ENCODE peak calls at places on chromosomes 1 and 21, in seven cellular contexts. L is fibroblast of lung, G is right lobe of liver, F is foreskin keratinocyte, J is tibial nerve, Y is GM12865, W is nephron progenitor cell. Q is an unnamed sample.

GRCh38 chr21:40166291-40166843 is 299.1 kb downstream of the PCP4 start:
- DNase-seq in G (no peak), L (peak), J (no peak), Y (no peak), W (no peak), F (no peak), Q (no peak)

GRCh38 chr1:206706298-206706791 is 21.6 kb downstream of the MAPKAPK2 start:
- DNase-seq in G (no peak), J (no peak), F (no peak), Y (no peak), L (peak), W (no peak), Q (no peak)

GRCh38 chr21:15439726-15440125 is 290.1 kb upstream of the USP25 start:
- DNase-seq in F (no peak), J (no peak), L (no peak), Y (no peak), G (no peak), W (no peak), Q (no peak)

GRCh38 chr1:6591222-6591621 is 11.4 kb downstream of the ZBTB48 start:
- DNase-seq in W (no peak), Y (no peak), J (no peak), F (no peak), L (no peak), G (no peak), Q (no peak)

GRCh38 chr1:183600136-183600535 is 9.9 kb upstream of the NCF2 start:
- DNase-seq in F (peak), W (no peak), G (no peak), Y (peak), L (peak), J (peak), Q (no peak)

GRCh38 chr1:40153073-40153770 is 8.0 kb upstream of the RLF start:
- DNase-seq in F (no peak), L (peak), G (no peak), J (peak), W (no peak), Y (peak), Q (no peak)

GRCh38 chr1:220956861-220957605 is 77.8 kb downstream of the HLX start:
- DNase-seq in F (peak), Y (no peak), J (no peak), L (peak), W (no peak), G (no peak), Q (no peak)

GRCh38 chr1:156492591-156493080 is 7.9 kb downstream of the MEF2D start:
- DNase-seq in J (no peak), Y (peak), F (no peak), L (no peak), W (no peak), G (no peak), Q (no peak)

GRCh38 chr1:230867903-230868735 is at the start of gene C1orf198:
- DNase-seq in G (peak), Y (peak), L (no peak), F (peak), J (peak), W (peak), Q (peak)

GRCh38 chr1:21861602-21862429 is 49.8 kb downstream of the LDLRAD2 start:
- DNase-seq in F (peak), Y (no peak), L (peak), W (no peak), J (no peak), G (no peak), Q (no peak)

GRCh38 chr1:172607145-172607544 is 51.8 kb upstream of the FASLG start:
- DNase-seq in F (no peak), Y (peak), L (peak), G (no peak), J (no peak), W (no peak), Q (no peak)

GRCh38 chr1:168225476-168226190 is at the start of gene SFT2D2:
- DNase-seq in W (peak), F (peak), G (peak), Y (peak), L (peak), J (peak), Q (peak)

GRCh38 chr1:209707308-209707707 is 2.7 kb downstream of the HSD11B1 start:
- DNase-seq in F (peak), Y (no peak), G (no peak), J (no peak), L (no peak), W (no peak), Q (no peak)

DNA sequence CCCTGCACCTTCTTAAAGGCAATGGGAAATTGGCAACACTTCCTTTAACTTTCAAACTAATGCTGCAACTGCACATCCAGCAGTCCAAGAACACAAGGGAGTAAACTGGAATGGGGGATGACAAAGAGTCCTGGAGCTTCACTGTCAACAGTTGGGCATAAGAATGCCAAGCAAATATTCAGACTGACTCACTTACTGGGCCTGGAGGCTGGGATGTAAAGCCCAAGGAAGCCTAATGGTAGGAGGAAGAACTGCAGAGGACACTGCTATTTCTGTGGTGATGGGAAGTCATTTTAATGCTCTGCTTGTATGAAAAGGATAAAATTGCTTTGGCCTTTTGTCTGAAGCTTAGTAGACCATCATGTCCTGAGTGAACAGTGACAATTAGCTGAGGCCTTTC is 15.7 kb upstream of the DMRTA2 start:
- DNase-seq in L (no peak), F (no peak), J (no peak), W (no peak), Y (no peak), G (no peak), Q (no peak)
- TF ChIP-seq CTCF in L (no peak), F (peak), J (no peak), W (no peak), Y (peak), G (no peak), Q (no peak)

GRCh38 chr1:164770149-164770529 is 211.2 kb downstream of the PBX1 start:
- DNase-seq in F (no peak), W (no peak), Y (no peak), J (no peak), G (no peak), L (no peak), Q (no peak)
- TF ChIP-seq CTCF in F (no peak), W (no peak), Y (no peak), J (no peak), G (no peak), L (no peak), Q (no peak)

DNA sequence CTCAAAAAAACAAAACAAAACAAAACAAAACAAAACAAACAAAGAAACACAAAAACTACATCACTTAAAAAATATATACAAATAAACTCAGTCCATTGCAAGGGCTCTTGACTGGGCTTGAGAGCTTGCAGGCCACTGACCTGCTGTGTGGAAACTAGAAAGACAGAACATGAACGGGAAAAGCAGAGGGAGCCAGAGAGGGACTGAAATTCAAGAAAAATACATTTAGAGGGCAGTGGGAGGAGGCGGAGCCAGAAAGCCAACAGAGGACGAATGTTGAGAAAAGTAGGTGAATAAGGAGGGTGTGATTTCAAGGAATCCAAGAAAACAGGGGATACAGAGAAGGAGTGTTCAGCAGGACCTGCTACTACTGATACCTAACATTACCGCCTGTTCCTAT is 41.4 kb upstream of the PLA2G2C start:
- DNase-seq in Y (no peak), W (no peak), F (no peak), L (no peak), J (no peak), G (no peak), Q (no peak)
- TF ChIP-seq CTCF in Y (no peak), W (no peak), F (no peak), L (no peak), J (no peak), G (no peak), Q (no peak)

DNA sequence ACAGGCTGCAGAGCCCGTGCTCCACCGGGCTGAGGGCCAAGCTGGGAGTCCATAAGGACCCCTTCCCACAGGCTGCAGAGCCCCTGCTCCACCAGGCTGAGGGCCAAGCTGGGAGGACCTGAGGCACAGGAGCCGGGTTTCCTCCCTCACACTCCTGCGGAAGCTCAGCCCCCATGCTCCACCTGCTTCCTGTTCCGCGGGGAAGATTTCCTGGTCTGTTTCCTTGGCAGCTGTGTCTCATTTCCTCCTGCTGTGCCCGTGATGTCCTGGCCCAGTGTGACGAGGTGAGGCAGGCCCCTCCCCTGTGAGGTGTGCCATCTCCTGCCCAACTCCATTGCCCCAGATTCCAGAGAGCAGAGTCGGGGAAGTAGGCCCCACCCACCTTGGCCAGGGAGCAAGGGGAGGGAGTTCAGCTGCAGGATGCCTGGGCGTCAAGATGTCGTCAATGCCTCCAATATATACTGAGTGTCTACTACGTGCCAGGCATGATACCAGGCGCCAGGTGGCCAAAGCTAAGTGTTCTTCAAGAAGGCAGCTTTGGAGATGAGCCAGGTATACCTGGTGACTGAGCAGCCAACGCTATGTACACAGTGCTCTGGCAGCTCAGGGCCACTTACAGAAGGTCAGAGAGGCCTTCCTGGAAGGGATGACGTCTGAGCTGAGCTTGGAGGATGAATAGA is 58.8 kb downstream of the NAV1 start:
- DNase-seq in F (no peak), G (no peak), W (no peak), Y (no peak), J (no peak), L (no peak), Q (peak)
- TF ChIP-seq CTCF in F (no peak), G (no peak), W (no peak), Y (no peak), J (no peak), L (no peak), Q (no peak)

GRCh38 chr1:234978397-234979291 is 150.0 kb downstream of the TOMM20 start:
- DNase-seq in Y (peak), W (no peak), J (peak), F (peak), G (peak), L (peak), Q (no peak)
- TF ChIP-seq CTCF in Y (no peak), W (no peak), J (no peak), F (no peak), G (peak), L (no peak), Q (no peak)

DNA sequence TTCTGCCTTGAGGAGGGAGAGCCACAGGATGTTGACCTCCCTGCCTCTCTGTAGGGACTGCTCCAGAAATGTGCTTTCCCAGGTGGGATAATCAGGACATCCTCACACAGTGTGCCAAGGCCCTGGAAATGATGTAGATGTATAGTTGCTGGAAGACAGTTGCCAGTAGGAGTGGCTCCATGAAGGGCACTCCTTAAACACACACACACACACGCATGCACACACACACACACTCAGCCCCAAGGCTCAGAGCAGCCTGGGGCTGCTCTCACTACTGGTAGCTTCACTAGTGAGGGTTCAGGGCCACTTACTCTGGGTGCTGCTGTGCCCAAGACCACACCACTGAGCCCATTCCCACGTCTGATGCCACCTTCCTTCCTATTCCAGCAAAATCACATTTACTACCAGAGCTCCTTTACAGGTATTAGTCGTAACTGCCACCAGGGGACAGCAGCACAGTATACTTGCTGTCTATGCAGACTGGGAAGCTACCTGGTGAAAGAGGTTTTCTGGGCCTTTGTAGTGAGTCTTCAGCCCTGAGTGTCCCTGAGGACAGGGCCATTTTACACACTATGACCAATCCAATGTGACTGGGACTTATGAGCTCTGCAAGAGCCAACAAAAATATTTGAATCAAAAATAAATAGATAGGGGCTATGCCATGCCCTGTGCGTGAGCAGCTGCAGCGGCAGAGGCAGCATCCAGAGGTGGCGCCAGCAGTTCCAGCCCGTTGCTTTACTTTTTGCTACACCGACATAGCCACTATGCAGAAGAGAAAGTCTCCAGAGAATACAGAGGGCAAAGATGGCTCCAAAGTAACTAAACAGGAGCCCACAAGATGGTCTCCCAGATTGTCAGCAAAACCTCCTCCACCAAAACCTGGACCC is 15.0 kb downstream of the CRNN start:
- DNase-seq in W (no peak), L (peak), J (no peak), Y (peak), F (peak), G (no peak), Q (peak)
- TF ChIP-seq CTCF in W (no peak), L (no peak), J (peak), Y (peak), F (peak), G (peak), Q (peak)

Q was measured in Calu3.